ENCODE peak calls at places on chromosomes 5 and 9, in six cellular contexts. N, K, B, M, C and L are unnamed samples.

GRCh38 chr9:6907772-6908381 is 150.1 kb downstream of the KDM4C start:
- DNase-seq in N (no peak), K (peak; percentile 40), B (no peak), M (no peak), C (peak; percentile 38), L (no peak)

GRCh38 chr9:16718296-16718695 is 152.2 kb downstream of the BNC2 start:
- DNase-seq in N (no peak), K (no peak), B (no peak), M (no peak), C (no peak), L (no peak)

GRCh38 chr5:119363271-119363670 is 7.5 kb downstream of the TNFAIP8 start:
- DNase-seq in N (no peak), K (no peak), B (no peak), M (no peak), C (no peak), L (no peak)

GRCh38 chr9:127980056-127980705 is 608 bp downstream of the EEIG1 start:
- DNase-seq in N (peak; percentile 84), K (peak; percentile 71), B (peak; percentile 54), M (peak; percentile 88), C (peak; percentile 79), L (peak; percentile 77)

GRCh38 chr5:1161832-1162229 is 39.6 kb upstream of the SLC6A19 start:
- DNase-seq in N (no peak), K (no peak), B (no peak), M (no peak), C (peak; percentile 48), L (peak; percentile 84)

GRCh38 chr9:126017758-126018157 is 270.6 kb downstream of the PBX3 start:
- DNase-seq in N (no peak), K (no peak), B (no peak), M (no peak), C (peak; percentile 18), L (no peak)

GRCh38 chr5:152546493-152546892 is 141.4 kb upstream of the NMUR2 start:
- DNase-seq in N (no peak), K (no peak), B (no peak), M (no peak), C (no peak), L (no peak)

GRCh38 chr5:11617080-11617479 is 287.2 kb downstream of the CTNND2 start:
- DNase-seq in N (no peak), K (no peak), B (no peak), M (no peak), C (no peak), L (no peak)

GRCh38 chr9:34825780-34826179 is 115.8 kb upstream of the CCL21 start:
- DNase-seq in N (no peak), K (no peak), B (no peak), M (no peak), C (no peak), L (no peak)

GRCh38 chr5:101424530-101425175 is 521.6 kb upstream of the ST8SIA4 start:
- DNase-seq in N (no peak), K (no peak), B (no peak), M (no peak), C (no peak), L (no peak)

GRCh38 chr5:64622991-64623390 is 67.3 kb upstream of the SHISAL2B start:
- DNase-seq in N (no peak), K (no peak), B (no peak), M (no peak), C (no peak), L (no peak)

GRCh38 chr9:8567963-8568579 is 768.5 kb upstream of the DMAC1 start:
- DNase-seq in N (no peak), K (no peak), B (no peak), M (no peak), C (no peak), L (no peak)

GRCh38 chr5:42507451-42508092 is 84.3 kb downstream of the GHR start:
- DNase-seq in N (no peak), K (peak; percentile 93), B (no peak), M (no peak), C (no peak), L (no peak)

GRCh38 chr5:143820451-143820850 is 8.5 kb downstream of the HMHB1 start:
- DNase-seq in N (no peak), K (no peak), B (no peak), M (no peak), C (no peak), L (no peak)

GRCh38 chr5:37133939-37134338 is 115.2 kb downstream of the CPLANE1 start:
- DNase-seq in N (no peak), K (no peak), B (no peak), M (no peak), C (no peak), L (no peak)

GRCh38 chr5:141570655-141571054 is 48.1 kb downstream of the DIAPH1 start:
- DNase-seq in N (no peak), K (no peak), B (no peak), M (no peak), C (no peak), L (no peak)

GRCh38 chr5:40401281-40401680 is 278.4 kb upstream of the PTGER4 start:
- DNase-seq in N (no peak), K (no peak), B (no peak), M (no peak), C (no peak), L (no peak)

GRCh38 chr9:127741831-127742434 is 6.8 kb upstream of the TOR2A start:
- DNase-seq in N (peak; percentile 89), K (peak; percentile 96), B (no peak), M (peak; percentile 84), C (peak; percentile 65), L (peak; percentile 57)

GRCh38 chr9:108543251-108543768 is 312.5 kb downstream of the ACTL7B start:
- DNase-seq in N (no peak), K (peak; percentile 75), B (no peak), M (no peak), C (no peak), L (no peak)

GRCh38 chr9:129886226-129887174 is 51.2 kb downstream of the USP20 start:
- DNase-seq in N (peak; percentile 65), K (no peak), B (peak; percentile 81), M (peak; percentile 76), C (peak; percentile 13), L (peak; percentile 61)

GRCh38 chr5:122151640-122152039 is 22.3 kb downstream of the ZNF474 start:
- DNase-seq in N (no peak), K (peak; percentile 74), B (no peak), M (no peak), C (no peak), L (no peak)

GRCh38 chr5:116378007-116378831 is 196.4 kb downstream of the SEMA6A start:
- DNase-seq in N (no peak), K (peak; percentile 55), B (no peak), M (peak; percentile 64), C (no peak), L (no peak)

GRCh38 chr5:84384604-84385575 is at the start of gene EDIL3:
- DNase-seq in N (no peak), K (peak; percentile 64), B (no peak), M (peak; percentile 80), C (no peak), L (peak; percentile 76)

GRCh38 chr5:43425965-43426364 is 13.8 kb upstream of the CCL28 start:
- DNase-seq in N (no peak), K (no peak), B (no peak), M (peak; percentile 73), C (no peak), L (no peak)

GRCh38 chr9:37949576-37949975 is 45.6 kb upstream of the SLC25A51 start:
- DNase-seq in N (no peak), K (no peak), B (no peak), M (no peak), C (no peak), L (peak; percentile 40)

GRCh38 chr9:130666393-130667116 is 2.2 kb downstream of the PRDM12 start:
- DNase-seq in N (no peak), K (no peak), B (no peak), M (no peak), C (no peak), L (no peak)

GRCh38 chr5:57741326-57741725 is 258.7 kb upstream of the ACTBL2 start:
- DNase-seq in N (no peak), K (no peak), B (no peak), M (no peak), C (no peak), L (no peak)
- H3K4me3 ChIP-seq in N (no peak overlapping the region), K (no peak overlapping the region), B (no peak overlapping the region), M (no peak overlapping the region), C (no peak overlapping the region), L (no peak overlapping the region)

GRCh38 chr9:2132484-2133082 is 117.4 kb downstream of the SMARCA2 start:
- DNase-seq in N (no peak), K (peak; percentile 68), B (no peak), M (no peak), C (peak; percentile 6), L (no peak)
- H3K27ac ChIP-seq in N (no peak overlapping the region), K (no peak overlapping the region), B (no peak overlapping the region), M (no peak overlapping the region), C (no peak overlapping the region), L (no peak overlapping the region)

DNA sequence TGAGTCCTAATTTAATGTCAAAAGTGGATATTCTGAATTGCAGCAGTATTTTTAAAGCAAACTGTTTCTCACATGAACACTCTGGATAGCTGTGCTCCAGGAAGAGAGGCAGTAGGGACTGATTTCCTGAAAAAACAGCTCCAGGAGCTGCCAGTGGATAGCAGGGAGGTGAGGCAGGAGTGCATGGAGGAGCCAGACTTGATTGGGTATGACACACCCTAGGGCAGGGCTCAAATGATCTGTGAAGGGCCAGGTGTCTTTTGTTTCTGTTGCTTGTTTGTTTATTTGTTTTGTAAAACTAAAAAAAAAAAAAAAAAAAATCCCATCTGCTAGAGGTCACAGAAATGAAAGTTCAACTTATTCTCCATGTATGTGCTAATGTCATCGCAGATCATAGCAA is 83.4 kb downstream of the ADRB2 start:
- DNase-seq in N (no peak), K (no peak), B (no peak), M (no peak), C (no peak), L (no peak)
- H3K4me3 ChIP-seq in N (no peak overlapping the region), K (no peak overlapping the region), B (no peak overlapping the region), M (no peak overlapping the region), C (no peak overlapping the region), L (no peak overlapping the region)

DNA sequence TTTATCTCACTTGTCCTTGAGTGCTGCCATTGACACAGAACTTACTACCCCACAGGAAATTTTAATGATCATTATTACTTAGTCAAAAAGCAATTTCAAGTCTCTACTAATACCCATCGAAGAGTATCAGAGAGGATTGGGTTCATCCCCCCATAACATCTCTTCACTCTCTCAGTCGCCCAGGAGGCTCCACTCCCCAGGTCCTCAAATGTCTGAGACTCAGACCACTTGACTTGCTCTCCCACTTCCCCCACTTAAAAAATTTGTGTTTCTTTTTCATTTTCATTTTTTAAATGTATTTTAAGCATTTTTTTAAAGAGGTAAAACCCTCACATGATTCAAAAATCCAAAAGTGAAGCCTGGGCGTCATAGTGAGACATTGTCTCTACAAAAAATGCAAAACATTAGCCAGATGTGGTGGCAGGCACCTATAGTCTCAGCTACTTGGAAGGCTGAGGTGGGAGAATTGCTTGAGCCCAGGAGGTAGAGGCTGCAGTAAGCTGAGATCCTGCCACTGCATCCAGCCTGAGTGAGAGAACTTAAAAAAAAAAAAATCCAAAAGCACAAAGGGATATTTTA is 56.8 kb upstream of the TRAF1 start:
- DNase-seq in N (no peak), K (no peak), B (no peak), M (no peak), C (no peak), L (no peak)
- H3K27ac ChIP-seq in N (no peak overlapping the region), K (no peak overlapping the region), B (no peak overlapping the region), M (no peak overlapping the region), C (no peak overlapping the region), L (no peak overlapping the region)